ENCODE peak calls at places on chromosomes 3 and 15, in five cellular contexts. One of them, this sample, is unnamed.

GRCh38 chr3:48634661-48635221 is 520 bp downstream of the SLC26A6 start:
- DNase-seq in CD4-positive, alpha-beta memory T cell: no peak
- DNase-seq in psoas muscle: peak; percentile 74
- DNase-seq in GM23338: peak; percentile 78
- DNase-seq in right atrium auricular region: peak; percentile 69
- DNase-seq in this sample: peak; percentile 67

GRCh38 chr15:77456746-77457618 is 36.3 kb downstream of the HMG20A start:
- DNase-seq in CD4-positive, alpha-beta memory T cell: no peak
- DNase-seq in right atrium auricular region: no peak
- DNase-seq in psoas muscle: no peak
- DNase-seq in GM23338: no peak
- DNase-seq in this sample: no peak

GRCh38 chr3:109071349-109072142 is 46.4 kb downstream of the MORC1 start:
- DNase-seq in GM23338: peak; percentile 10
- DNase-seq in right atrium auricular region: no peak
- DNase-seq in CD4-positive, alpha-beta memory T cell: no peak
- DNase-seq in psoas muscle: no peak
- DNase-seq in this sample: no peak

GRCh38 chr3:127671523-127672428 is 976 bp upstream of the ABTB1 start:
- DNase-seq in psoas muscle: peak; percentile 64
- DNase-seq in right atrium auricular region: no peak
- DNase-seq in CD4-positive, alpha-beta memory T cell: peak; percentile 29
- DNase-seq in GM23338: peak; percentile 32
- DNase-seq in this sample: no peak

GRCh38 chr3:10666621-10667020 is 149.4 kb upstream of the SLC6A11 start:
- DNase-seq in psoas muscle: peak; percentile 55
- DNase-seq in GM23338: no peak
- DNase-seq in CD4-positive, alpha-beta memory T cell: peak; percentile 1
- DNase-seq in right atrium auricular region: no peak
- DNase-seq in this sample: peak; percentile 4

GRCh38 chr15:60989696-60990095 is 239.4 kb downstream of the RORA start:
- DNase-seq in psoas muscle: no peak
- DNase-seq in GM23338: no peak
- DNase-seq in right atrium auricular region: no peak
- DNase-seq in CD4-positive, alpha-beta memory T cell: no peak
- DNase-seq in this sample: no peak

GRCh38 chr15:40471778-40472130 is 970 bp downstream of the CHST14 start:
- DNase-seq in GM23338: peak; percentile 86
- DNase-seq in psoas muscle: no peak
- DNase-seq in right atrium auricular region: no peak
- DNase-seq in CD4-positive, alpha-beta memory T cell: no peak
- DNase-seq in this sample: no peak

GRCh38 chr3:171892457-171892856 is 49.3 kb downstream of the TMEM212 start:
- DNase-seq in GM23338: no peak
- DNase-seq in psoas muscle: no peak
- DNase-seq in right atrium auricular region: no peak
- DNase-seq in CD4-positive, alpha-beta memory T cell: no peak
- DNase-seq in this sample: no peak

GRCh38 chr15:55224892-55225291 is 28.2 kb upstream of the RSL24D1 start:
- DNase-seq in CD4-positive, alpha-beta memory T cell: peak; percentile 42
- DNase-seq in right atrium auricular region: no peak
- DNase-seq in GM23338: no peak
- DNase-seq in psoas muscle: no peak
- DNase-seq in this sample: no peak

GRCh38 chr15:39581501-39582285 is 814 bp downstream of the THBS1 start:
- DNase-seq in GM23338: peak; percentile 73
- DNase-seq in psoas muscle: no peak
- DNase-seq in CD4-positive, alpha-beta memory T cell: no peak
- DNase-seq in right atrium auricular region: no peak
- DNase-seq in this sample: peak; percentile 38

GRCh38 chr3:188283347-188283746 is 129.4 kb downstream of the LPP start:
- DNase-seq in CD4-positive, alpha-beta memory T cell: no peak
- DNase-seq in GM23338: no peak
- DNase-seq in psoas muscle: no peak
- DNase-seq in right atrium auricular region: no peak
- DNase-seq in this sample: no peak

GRCh38 chr15:80695099-80695910 is at the start of gene ABHD17C:
- DNase-seq in psoas muscle: peak; percentile 76
- DNase-seq in right atrium auricular region: no peak
- DNase-seq in CD4-positive, alpha-beta memory T cell: peak; percentile 45
- DNase-seq in GM23338: peak; percentile 68
- DNase-seq in this sample: peak; percentile 63

GRCh38 chr3:50567386-50568182 is at the start of gene C3orf18:
- DNase-seq in psoas muscle: peak; percentile 96
- DNase-seq in GM23338: peak; percentile 98
- DNase-seq in CD4-positive, alpha-beta memory T cell: peak; percentile 92
- DNase-seq in right atrium auricular region: peak; percentile 96
- DNase-seq in this sample: peak; percentile 82

GRCh38 chr15:74375303-74375693 is 7.9 kb upstream of the CYP11A1 start:
- DNase-seq in CD4-positive, alpha-beta memory T cell: peak; percentile 76
- DNase-seq in psoas muscle: peak; percentile 85
- DNase-seq in right atrium auricular region: peak; percentile 89
- DNase-seq in GM23338: peak; percentile 93
- DNase-seq in this sample: peak; percentile 80
- H3K4me3 ChIP-seq in CD4-positive, alpha-beta memory T cell: no peak overlapping the region
- H3K4me3 ChIP-seq in psoas muscle: no peak overlapping the region
- H3K4me3 ChIP-seq in right atrium auricular region: no peak overlapping the region
- H3K4me3 ChIP-seq in GM23338: peak overlapping the region; percentile 78
- H3K4me3 ChIP-seq in this sample: no peak overlapping the region

DNA sequence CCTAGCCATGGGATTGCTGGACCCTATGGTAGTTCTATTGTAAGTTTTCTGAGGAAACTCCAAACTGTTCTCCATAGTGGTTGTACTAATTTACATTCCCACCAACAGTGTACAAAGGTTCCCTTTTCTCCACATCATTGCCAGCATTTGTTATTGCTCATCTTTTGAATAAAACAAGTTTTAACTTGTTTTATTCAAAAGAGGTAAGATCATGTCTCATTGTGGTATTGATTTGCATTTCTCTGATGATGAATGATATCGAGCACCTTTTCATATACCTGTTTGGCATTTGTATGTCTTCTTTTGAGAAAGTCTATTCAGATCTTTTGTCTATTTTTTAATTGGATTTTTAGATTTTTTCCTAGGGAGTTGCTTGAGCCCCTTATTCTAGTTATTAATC is 819.1 kb downstream of the TUSC7 start:
- DNase-seq in psoas muscle: no peak
- DNase-seq in right atrium auricular region: no peak
- DNase-seq in GM23338: no peak
- DNase-seq in CD4-positive, alpha-beta memory T cell: no peak
- DNase-seq in this sample: no peak
- H3K4me1 ChIP-seq in psoas muscle: no peaks in the 10 kb centered on the region
- H3K4me1 ChIP-seq in right atrium auricular region: no peaks in the 10 kb centered on the region
- H3K4me1 ChIP-seq in GM23338: no peaks in the 10 kb centered on the region
- H3K4me1 ChIP-seq in CD4-positive, alpha-beta memory T cell: no peaks in the 10 kb centered on the region
- H3K4me1 ChIP-seq in this sample: no peaks in the 10 kb centered on the region

DNA sequence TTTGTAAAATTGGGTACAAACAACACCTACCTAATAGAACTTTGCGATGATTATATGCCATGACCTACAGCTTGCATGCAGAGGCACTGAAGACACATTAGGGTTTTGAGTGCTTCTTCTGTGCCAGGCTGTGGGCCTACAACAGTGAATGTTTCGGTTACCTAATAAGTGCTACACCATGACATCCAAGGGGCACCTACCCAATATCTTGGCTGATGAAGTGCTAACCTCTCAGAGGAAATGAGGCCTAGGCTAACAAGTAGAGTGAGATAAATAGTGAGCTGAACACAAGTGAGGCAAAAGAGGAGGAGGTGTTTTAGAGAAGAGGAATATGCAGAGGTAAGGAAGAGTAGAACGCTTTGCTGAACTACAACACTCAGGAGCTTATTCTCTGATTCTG is 12.2 kb upstream of the RASGRP1 start:
- DNase-seq in right atrium auricular region: no peak
- DNase-seq in psoas muscle: no peak
- DNase-seq in CD4-positive, alpha-beta memory T cell: no peak
- DNase-seq in GM23338: no peak
- DNase-seq in this sample: no peak
- H3K27me3 ChIP-seq in right atrium auricular region: no peaks in the 10 kb centered on the region
- H3K27me3 ChIP-seq in psoas muscle: no peaks in the 10 kb centered on the region
- H3K27me3 ChIP-seq in CD4-positive, alpha-beta memory T cell: no peaks in the 10 kb centered on the region
- H3K27me3 ChIP-seq in GM23338: no peaks in the 10 kb centered on the region
- H3K27me3 ChIP-seq in this sample: peaks cover 3% of the 10 kb centered on the region

GRCh38 chr3:190017575-190018288 is 103.0 kb downstream of the P3H2 start:
- DNase-seq in right atrium auricular region: no peak
- DNase-seq in GM23338: peak; percentile 38
- DNase-seq in CD4-positive, alpha-beta memory T cell: no peak
- DNase-seq in psoas muscle: no peak
- DNase-seq in this sample: peak; percentile 73
- H3K4me3 ChIP-seq in right atrium auricular region: no peak overlapping the region
- H3K4me3 ChIP-seq in GM23338: no peak overlapping the region
- H3K4me3 ChIP-seq in CD4-positive, alpha-beta memory T cell: no peak overlapping the region
- H3K4me3 ChIP-seq in psoas muscle: no peak overlapping the region
- H3K4me3 ChIP-seq in this sample: peak overlapping the region; percentile 37